ENCODE peak calls at places on chromosome 10, in four cellular contexts. S, C, V and Z are unnamed samples.
A peak's percentile ranks its signal among the peaks of the same experiment; 100 is the strongest.

GRCh38 chr10:110353244-110354119 is 48.8 kb upstream of the SMNDC1 start:
- DNase-seq in S (no peak), C (peak; percentile 90), V (peak; percentile 51), Z (no peak)

GRCh38 chr10:50538473-50539398 is 85.0 kb downstream of the SGMS1 start:
- DNase-seq in S (peak; percentile 60), C (no peak), V (peak; percentile 56), Z (peak; percentile 35)

GRCh38 chr10:77236700-77237099 is 400.9 kb downstream of the KCNMA1 start:
- DNase-seq in S (no peak), C (peak; percentile 33), V (no peak), Z (no peak)

GRCh38 chr10:78960316-78960800 is 108.4 kb upstream of the ZMIZ1 start:
- DNase-seq in S (peak; percentile 64), C (peak; percentile 86), V (no peak), Z (peak; percentile 82)

GRCh38 chr10:124469956-124470484 is 8.4 kb downstream of the LHPP start:
- DNase-seq in S (no peak), C (no peak), V (no peak), Z (no peak)

GRCh38 chr10:95437669-95438068 is 123.5 kb downstream of the SORBS1 start:
- DNase-seq in S (no peak), C (no peak), V (no peak), Z (peak; percentile 74)

GRCh38 chr10:84632866-84633265 is 304.5 kb downstream of the CCSER2 start:
- DNase-seq in S (no peak), C (no peak), V (no peak), Z (no peak)

GRCh38 chr10:62915192-62915591 is 99.0 kb upstream of the EGR2 start:
- DNase-seq in S (no peak), C (no peak), V (no peak), Z (peak; percentile 34)

GRCh38 chr10:21172774-21173432 is 275.8 kb upstream of the NEBL start:
- DNase-seq in S (peak; percentile 19), C (no peak), V (no peak), Z (peak; percentile 10)

GRCh38 chr10:90751107-90751997 is 106.5 kb downstream of the HTR7 start:
- DNase-seq in S (peak; percentile 52), C (peak; percentile 55), V (peak; percentile 44), Z (no peak)

GRCh38 chr10:3108575-3109105 is 41.3 kb downstream of the PFKP start:
- DNase-seq in S (no peak), C (no peak), V (no peak), Z (no peak)

GRCh38 chr10:3107426-3107961 is 40.1 kb downstream of the PFKP start:
- DNase-seq in S (no peak), C (peak; percentile 99), V (no peak), Z (peak; percentile 88)

GRCh38 chr10:3109196-3109595 is 41.8 kb downstream of the PFKP start:
- DNase-seq in S (no peak), C (no peak), V (no peak), Z (no peak)

GRCh38 chr10:3106908-3107425 is 39.6 kb downstream of the PFKP start:
- DNase-seq in S (no peak), C (no peak), V (no peak), Z (no peak)

GRCh38 chr10:3108033-3108432 is 40.7 kb downstream of the PFKP start:
- DNase-seq in S (no peak), C (no peak), V (no peak), Z (no peak)
- H3K27ac ChIP-seq in S (no peak overlapping the region), C (peak overlapping the region; percentile 84), V (no peak overlapping the region), Z (peak overlapping the region; percentile 82)

DNA sequence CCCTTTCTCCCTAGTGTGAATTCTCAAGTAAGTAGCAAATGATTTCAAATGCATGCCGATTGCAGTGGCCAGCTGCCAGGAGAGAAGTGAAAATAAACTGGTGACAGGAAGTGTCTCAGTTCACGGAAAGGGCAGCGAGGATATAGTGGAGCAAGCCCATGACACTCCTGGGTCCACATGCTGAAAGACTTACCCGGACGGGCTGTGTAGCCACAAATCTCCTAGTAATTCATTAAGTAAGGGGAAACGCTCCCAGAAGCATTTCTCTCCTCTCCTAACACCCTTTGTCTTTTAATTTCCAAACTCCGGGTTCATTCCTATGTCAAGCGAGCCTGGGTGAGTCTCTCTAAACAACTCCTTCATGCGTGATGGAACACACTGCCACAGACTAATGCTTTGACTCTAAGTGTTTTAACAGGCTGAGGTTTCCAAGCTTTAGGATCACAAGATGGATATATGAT is 125.6 kb downstream of the CYP26A1 start:
- DNase-seq in S (peak; percentile 49), C (peak; percentile 54), V (no peak), Z (peak; percentile 65)
- H3K4me3 ChIP-seq in S (peak overlapping the region; percentile 17), C (peak overlapping the region; percentile 67), V (no peak overlapping the region), Z (peak overlapping the region; percentile 43)

GRCh38 chr10:111725035-111725434 is 458.5 kb downstream of the GPAM start:
- DNase-seq in S (no peak), C (no peak), V (no peak), Z (no peak)
- H3K27ac ChIP-seq in S (no peak overlapping the region), C (no peak overlapping the region), V (no peak overlapping the region), Z (no peak overlapping the region)

GRCh38 chr10:1204434-1205326 is 148.5 kb downstream of the WDR37 start:
- DNase-seq in S (no peak), C (no peak), V (no peak), Z (no peak)
- H3K4me3 ChIP-seq in S (no peak overlapping the region), C (no peak overlapping the region), V (no peak overlapping the region), Z (no peak overlapping the region)

GRCh38 chr10:128050117-128050516 is 76.1 kb downstream of the MKI67 start:
- DNase-seq in S (no peak), C (no peak), V (no peak), Z (peak; percentile 6)

GRCh38 chr10:128050937-128051336 is 75.3 kb downstream of the MKI67 start:
- DNase-seq in S (no peak), C (no peak), V (no peak), Z (peak; percentile 50)

GRCh38 chr10:128053356-128053755 is 72.9 kb downstream of the MKI67 start:
- DNase-seq in S (no peak), C (no peak), V (no peak), Z (no peak)

GRCh38 chr10:128052696-128053095 is 73.5 kb downstream of the MKI67 start:
- DNase-seq in S (no peak), C (no peak), V (no peak), Z (no peak)

DNA sequence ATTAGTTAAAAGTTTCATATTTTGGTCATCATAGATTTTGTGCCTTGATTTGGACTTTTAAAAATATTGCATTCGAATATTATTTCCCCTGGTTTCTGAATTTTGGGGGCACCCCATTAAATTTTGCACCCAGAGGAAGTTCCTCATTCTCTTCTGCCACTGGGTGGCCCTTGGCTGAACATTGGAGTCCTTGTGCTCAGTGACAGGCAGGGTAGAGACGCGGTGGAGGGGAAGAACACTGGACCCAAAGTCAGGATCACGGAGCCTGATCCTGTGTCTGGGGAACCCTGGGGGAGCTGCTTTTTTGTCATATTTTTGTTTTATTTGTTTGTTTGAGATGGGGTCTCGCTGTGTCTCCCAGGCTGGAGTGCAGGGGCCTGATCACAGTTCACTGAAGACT is 74.7 kb downstream of the MKI67 start:
- DNase-seq in S (no peak), C (no peak), V (no peak), Z (no peak)
- H3K27ac ChIP-seq in S (no peak overlapping the region), C (no peak overlapping the region), V (no peak overlapping the region), Z (no peak overlapping the region)

GRCh38 chr10:33612551-33612950 is 278.1 kb upstream of the NRP1 start:
- DNase-seq in S (no peak), C (peak; percentile 79), V (peak; percentile 2), Z (no peak)
- H3K4me3 ChIP-seq in S (no peak overlapping the region), C (no peak overlapping the region), V (peak overlapping the region; percentile 28), Z (no peak overlapping the region)

GRCh38 chr10:132589015-132589414 is 51.4 kb downstream of the INPP5A start:
- DNase-seq in S (no peak), C (no peak), V (no peak), Z (peak; percentile 28)
- H3K27ac ChIP-seq in S (peak overlapping the region; percentile 18), C (no peak overlapping the region), V (no peak overlapping the region), Z (no peak overlapping the region)

GRCh38 chr10:69741252-69741651 is 60.5 kb upstream of the COL13A1 start:
- DNase-seq in S (no peak), C (no peak), V (no peak), Z (no peak)
- H3K4me3 ChIP-seq in S (no peak overlapping the region), C (no peak overlapping the region), V (no peak overlapping the region), Z (no peak overlapping the region)

GRCh38 chr10:519055-519715 is 170.3 kb downstream of the DIP2C start:
- DNase-seq in S (no peak), C (no peak), V (no peak), Z (no peak)
- H3K27ac ChIP-seq in S (no peak overlapping the region), C (no peak overlapping the region), V (no peak overlapping the region), Z (peak overlapping the region; percentile 35)